ENCODE peak calls at places on chromosome 2, in four cellular contexts. W is RCC 7860, N is COR-L47, Q is T-helper 1 cell. X is an unnamed sample.
A peak's percentile ranks its signal among the peaks of the same experiment; 100 is the strongest.

GRCh38 chr2:138893746-138894145 is 113.6 kb upstream of the NXPH2 start:
- DNase-seq in W (no peak), N (no peak), Q (no peak), X (no peak)

GRCh38 chr2:133566967-133567645 is 1.2 kb downstream of the NCKAP5 start:
- DNase-seq in W (peak; percentile 51), N (no peak), Q (no peak), X (no peak)

GRCh38 chr2:240319855-240320560 is 115.5 kb upstream of the GPC1 start:
- DNase-seq in W (peak; percentile 78), N (no peak), Q (no peak), X (no peak)

GRCh38 chr2:33670392-33670937 is 71.4 kb upstream of the FAM98A start:
- DNase-seq in W (no peak), N (no peak), Q (no peak), X (no peak)

GRCh38 chr2:214328941-214329340 is 81.9 kb upstream of the VWC2L start:
- DNase-seq in W (no peak), N (no peak), Q (no peak), X (no peak)

GRCh38 chr2:127176371-127177311 is 43.5 kb downstream of the CYP27C1 start:
- DNase-seq in W (no peak), N (no peak), Q (no peak), X (no peak)

GRCh38 chr2:39567507-39567906 is 98.2 kb upstream of the TMEM178A start:
- DNase-seq in W (no peak), N (no peak), Q (no peak), X (no peak)

GRCh38 chr2:148614332-148615049 is 30.1 kb upstream of the EPC2 start:
- DNase-seq in W (no peak), N (no peak), Q (no peak), X (no peak)

GRCh38 chr2:241189856-241190201 is 1.4 kb downstream of the ANO7 start:
- DNase-seq in W (no peak), N (no peak), Q (no peak), X (no peak)

GRCh38 chr2:216478151-216478550 is 20.5 kb upstream of the RPL37A start:
- DNase-seq in W (peak; percentile 64), N (no peak), Q (no peak), X (no peak)

GRCh38 chr2:84880645-84881521 is at the start of gene TRABD2A:
- DNase-seq in W (no peak), N (no peak), Q (peak; percentile 51), X (no peak)

GRCh38 chr2:37549598-37549997 is 121.8 kb downstream of the CDC42EP3 start:
- DNase-seq in W (no peak), N (no peak), Q (no peak), X (no peak)

GRCh38 chr2:141323571-141323970 is 807.2 kb downstream of the LRP1B start:
- DNase-seq in W (no peak), N (no peak), Q (no peak), X (no peak)

GRCh38 chr2:165406053-165406628 is 63.4 kb upstream of the CSRNP3 start:
- DNase-seq in W (peak; percentile 54), N (peak; percentile 39), Q (no peak), X (peak; percentile 63)

GRCh38 chr2:20135631-20136050 is 84.2 kb upstream of the LAPTM4A start:
- DNase-seq in W (peak; percentile 41), N (no peak), Q (no peak), X (peak; percentile 51)

GRCh38 chr2:48049371-48049770 is 143.1 kb upstream of the FBXO11 start:
- DNase-seq in W (no peak), N (no peak), Q (no peak), X (no peak)

GRCh38 chr2:48482313-48482712 is 47.6 kb upstream of the STON1 start:
- DNase-seq in W (no peak), N (no peak), Q (no peak), X (no peak)

GRCh38 chr2:241689306-241689705 is 2.7 kb upstream of the DTYMK start:
- DNase-seq in W (no peak), N (no peak), Q (no peak), X (no peak)

GRCh38 chr2:233271693-233272092 is 20.2 kb downstream of the ATG16L1 start:
- DNase-seq in W (no peak), N (no peak), Q (no peak), X (no peak)

GRCh38 chr2:31075936-31076590 is 62.2 kb downstream of the GALNT14 start:
- DNase-seq in W (peak; percentile 53), N (no peak), Q (no peak), X (no peak)

GRCh38 chr2:20542761-20543578 is 96.1 kb downstream of the RHOB start:
- DNase-seq in W (no peak), N (no peak), Q (no peak), X (no peak)

GRCh38 chr2:30422437-30422805 is 24.6 kb upstream of the LCLAT1 start:
- DNase-seq in W (no peak), N (no peak), Q (peak; percentile 31), X (no peak)

GRCh38 chr2:23688486-23689130 is 238.3 kb downstream of the ATAD2B start:
- DNase-seq in W (no peak), N (no peak), Q (no peak), X (no peak)

GRCh38 chr2:177352441-177353070 is 40.0 kb upstream of the AGPS start:
- DNase-seq in W (no peak), N (no peak), Q (no peak), X (no peak)

GRCh38 chr2:216491757-216492635 is 6.6 kb upstream of the RPL37A start:
- DNase-seq in W (no peak), N (no peak), Q (no peak), X (no peak)

GRCh38 chr2:44075536-44075935 is 79.7 kb upstream of the LRPPRC start:
- DNase-seq in W (no peak), N (peak; percentile 9), Q (no peak), X (peak; percentile 77)

GRCh38 chr2:72917138-72917874 is at the start of gene EMX1:
- DNase-seq in W (no peak), N (peak; percentile 86), Q (peak; percentile 43), X (peak; percentile 34)

GRCh38 chr2:239978381-239978780 is 46.8 kb downstream of the NDUFA10 start:
- DNase-seq in W (no peak), N (no peak), Q (no peak), X (no peak)

GRCh38 chr2:200177971-200178911 is 128.3 kb upstream of the SPATS2L start:
- DNase-seq in W (no peak), N (peak; percentile 7), Q (no peak), X (no peak)

GRCh38 chr2:226655871-226656270 is 143.7 kb downstream of the IRS1 start:
- DNase-seq in W (no peak), N (no peak), Q (no peak), X (no peak)

X was measured in NCI-H2227 treated with DMSO at 0.1 percent for 48 hours.